ENCODE peak calls at places on chromosomes 6 and 20, in eight cellular contexts. One of them, this sample, is unnamed.

GRCh38 chr20:33653900-33654596 is 8.1 kb upstream of the C20orf144 start:
- DNase-seq in tibial nerve: no peak
- DNase-seq in choroid plexus epithelial cell: no peak
- DNase-seq in bronchial epithelial cell: no peak
- DNase-seq in NT2/D1: no peak
- DNase-seq in lower leg skin: peak; percentile 90
- DNase-seq in heart right ventricle: no peak
- DNase-seq in A549: no peak
- DNase-seq in this sample: no peak

GRCh38 chr6:155186052-155186658 is 77.7 kb upstream of the CLDN20 start:
- DNase-seq in lower leg skin: no peak
- DNase-seq in A549: no peak
- DNase-seq in NT2/D1: no peak
- DNase-seq in heart right ventricle: no peak
- DNase-seq in tibial nerve: no peak
- DNase-seq in choroid plexus epithelial cell: no peak
- DNase-seq in bronchial epithelial cell: peak; percentile 10
- DNase-seq in this sample: no peak

GRCh38 chr6:36787210-36787609 is 52.0 kb downstream of the CPNE5 start:
- DNase-seq in tibial nerve: no peak
- DNase-seq in lower leg skin: no peak
- DNase-seq in choroid plexus epithelial cell: no peak
- DNase-seq in NT2/D1: no peak
- DNase-seq in bronchial epithelial cell: no peak
- DNase-seq in heart right ventricle: no peak
- DNase-seq in A549: no peak
- DNase-seq in this sample: no peak

GRCh38 chr6:108902389-108902792 is 54.2 kb downstream of the ARMC2 start:
- DNase-seq in lower leg skin: no peak
- DNase-seq in tibial nerve: no peak
- DNase-seq in A549: no peak
- DNase-seq in choroid plexus epithelial cell: peak; percentile 33
- DNase-seq in bronchial epithelial cell: peak; percentile 29
- DNase-seq in NT2/D1: no peak
- DNase-seq in heart right ventricle: no peak
- DNase-seq in this sample: no peak

GRCh38 chr20:5316188-5317158 is at the start of gene PROKR2:
- DNase-seq in bronchial epithelial cell: no peak
- DNase-seq in tibial nerve: no peak
- DNase-seq in NT2/D1: peak; percentile 59
- DNase-seq in choroid plexus epithelial cell: no peak
- DNase-seq in lower leg skin: no peak
- DNase-seq in heart right ventricle: no peak
- DNase-seq in A549: no peak
- DNase-seq in this sample: no peak

GRCh38 chr20:20781029-20781428 is 68.6 kb upstream of the RALGAPA2 start:
- DNase-seq in bronchial epithelial cell: no peak
- DNase-seq in tibial nerve: no peak
- DNase-seq in heart right ventricle: no peak
- DNase-seq in NT2/D1: no peak
- DNase-seq in lower leg skin: no peak
- DNase-seq in A549: no peak
- DNase-seq in choroid plexus epithelial cell: no peak
- DNase-seq in this sample: no peak

GRCh38 chr20:36128463-36129176 is 25.9 kb upstream of the EPB41L1 start:
- DNase-seq in choroid plexus epithelial cell: peak; percentile 74
- DNase-seq in tibial nerve: peak; percentile 39
- DNase-seq in NT2/D1: no peak
- DNase-seq in heart right ventricle: no peak
- DNase-seq in bronchial epithelial cell: peak; percentile 41
- DNase-seq in A549: no peak
- DNase-seq in lower leg skin: no peak
- DNase-seq in this sample: no peak

GRCh38 chr6:161154796-161155335 is 119.0 kb downstream of the AGPAT4 start:
- DNase-seq in NT2/D1: no peak
- DNase-seq in tibial nerve: no peak
- DNase-seq in bronchial epithelial cell: no peak
- DNase-seq in choroid plexus epithelial cell: no peak
- DNase-seq in heart right ventricle: no peak
- DNase-seq in A549: no peak
- DNase-seq in lower leg skin: no peak
- DNase-seq in this sample: no peak

GRCh38 chr6:56549014-56549413 is 93.7 kb downstream of the DST start:
- DNase-seq in NT2/D1: no peak
- DNase-seq in choroid plexus epithelial cell: peak; percentile 47
- DNase-seq in heart right ventricle: no peak
- DNase-seq in tibial nerve: no peak
- DNase-seq in A549: no peak
- DNase-seq in bronchial epithelial cell: peak; percentile 21
- DNase-seq in lower leg skin: no peak
- DNase-seq in this sample: no peak

GRCh38 chr6:38155144-38155543 is 335.6 kb downstream of the ZFAND3 start:
- DNase-seq in bronchial epithelial cell: peak; percentile 32
- DNase-seq in tibial nerve: no peak
- DNase-seq in choroid plexus epithelial cell: peak; percentile 94
- DNase-seq in lower leg skin: no peak
- DNase-seq in heart right ventricle: peak; percentile 24
- DNase-seq in NT2/D1: no peak
- DNase-seq in A549: no peak
- DNase-seq in this sample: no peak

GRCh38 chr6:100381111-100381510 is 83.6 kb downstream of the SIM1 start:
- DNase-seq in bronchial epithelial cell: no peak
- DNase-seq in heart right ventricle: no peak
- DNase-seq in choroid plexus epithelial cell: peak; percentile 16
- DNase-seq in A549: no peak
- DNase-seq in tibial nerve: no peak
- DNase-seq in lower leg skin: no peak
- DNase-seq in NT2/D1: no peak
- DNase-seq in this sample: peak; percentile 31

GRCh38 chr20:12883507-12883885 is 125.3 kb upstream of the SPTLC3 start:
- DNase-seq in choroid plexus epithelial cell: no peak
- DNase-seq in NT2/D1: no peak
- DNase-seq in tibial nerve: no peak
- DNase-seq in A549: no peak
- DNase-seq in bronchial epithelial cell: no peak
- DNase-seq in lower leg skin: no peak
- DNase-seq in heart right ventricle: no peak
- DNase-seq in this sample: no peak

GRCh38 chr20:52410182-52410647 is 218.6 kb upstream of the ZFP64 start:
- DNase-seq in bronchial epithelial cell: no peak
- DNase-seq in lower leg skin: no peak
- DNase-seq in heart right ventricle: peak; percentile 7
- DNase-seq in tibial nerve: no peak
- DNase-seq in A549: no peak
- DNase-seq in choroid plexus epithelial cell: peak; percentile 79
- DNase-seq in NT2/D1: no peak
- DNase-seq in this sample: peak; percentile 28
- H3K4me3 ChIP-seq in bronchial epithelial cell: no peak overlapping the region
- H3K4me3 ChIP-seq in lower leg skin: no peak overlapping the region
- H3K4me3 ChIP-seq in heart right ventricle: no peak overlapping the region
- H3K4me3 ChIP-seq in tibial nerve: no peak overlapping the region
- H3K4me3 ChIP-seq in A549: no peak overlapping the region
- H3K4me3 ChIP-seq in choroid plexus epithelial cell: no peak overlapping the region
- H3K4me3 ChIP-seq in NT2/D1: no peak overlapping the region
- H3K4me3 ChIP-seq in this sample: no peak overlapping the region

GRCh38 chr6:24931296-24931695 is 4.5 kb downstream of the RIPOR2 start:
- DNase-seq in NT2/D1: no peak
- DNase-seq in A549: no peak
- DNase-seq in tibial nerve: no peak
- DNase-seq in heart right ventricle: peak; percentile 31
- DNase-seq in choroid plexus epithelial cell: peak; percentile 29
- DNase-seq in lower leg skin: no peak
- DNase-seq in bronchial epithelial cell: no peak
- DNase-seq in this sample: no peak

GRCh38 chr6:24931752-24932691 is 3.7 kb downstream of the RIPOR2 start:
- DNase-seq in A549: no peak
- DNase-seq in lower leg skin: no peak
- DNase-seq in heart right ventricle: no peak
- DNase-seq in choroid plexus epithelial cell: peak; percentile 79
- DNase-seq in bronchial epithelial cell: peak; percentile 54
- DNase-seq in tibial nerve: no peak
- DNase-seq in NT2/D1: no peak
- DNase-seq in this sample: no peak

GRCh38 chr6:24933266-24933665 is 2.5 kb downstream of the RIPOR2 start:
- DNase-seq in tibial nerve: no peak
- DNase-seq in NT2/D1: no peak
- DNase-seq in bronchial epithelial cell: no peak
- DNase-seq in lower leg skin: no peak
- DNase-seq in heart right ventricle: no peak
- DNase-seq in choroid plexus epithelial cell: no peak
- DNase-seq in A549: no peak
- DNase-seq in this sample: no peak

GRCh38 chr6:24933868-24934401 is 1.8 kb downstream of the RIPOR2 start:
- DNase-seq in tibial nerve: no peak
- DNase-seq in choroid plexus epithelial cell: peak; percentile 28
- DNase-seq in NT2/D1: peak; percentile 49
- DNase-seq in lower leg skin: no peak
- DNase-seq in A549: peak; percentile 12
- DNase-seq in bronchial epithelial cell: peak; percentile 30
- DNase-seq in heart right ventricle: no peak
- DNase-seq in this sample: no peak

DNA sequence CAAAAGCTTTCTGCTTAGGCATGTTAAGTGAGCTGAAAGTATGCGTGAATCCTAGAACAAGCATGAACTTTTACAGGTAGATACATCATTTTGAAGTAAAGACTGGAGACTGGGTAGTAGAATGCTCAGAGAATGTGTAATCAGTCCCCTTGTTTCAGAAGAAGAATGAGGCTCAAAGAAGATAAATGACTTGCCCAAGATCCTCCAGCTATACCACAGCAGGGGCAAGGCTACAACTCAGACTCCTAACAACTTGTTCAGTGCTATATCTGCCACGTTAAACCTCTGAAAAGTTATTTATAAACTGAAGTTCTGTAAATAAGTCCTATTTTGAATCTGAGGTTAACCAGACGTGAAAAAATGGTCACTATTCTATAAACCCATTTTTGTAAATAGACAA is 2.9 kb downstream of the RIPOR2 start:
- DNase-seq in tibial nerve: no peak
- DNase-seq in lower leg skin: no peak
- DNase-seq in choroid plexus epithelial cell: no peak
- DNase-seq in heart right ventricle: no peak
- DNase-seq in NT2/D1: no peak
- DNase-seq in bronchial epithelial cell: peak; percentile 41
- DNase-seq in A549: no peak
- DNase-seq in this sample: no peak
- H3K4me3 ChIP-seq in tibial nerve: peak overlapping the region; percentile 44
- H3K4me3 ChIP-seq in lower leg skin: no peak overlapping the region
- H3K4me3 ChIP-seq in choroid plexus epithelial cell: no peak overlapping the region
- H3K4me3 ChIP-seq in heart right ventricle: no peak overlapping the region
- H3K4me3 ChIP-seq in NT2/D1: no peak overlapping the region
- H3K4me3 ChIP-seq in bronchial epithelial cell: no peak overlapping the region
- H3K4me3 ChIP-seq in A549: no peak overlapping the region
- H3K4me3 ChIP-seq in this sample: no peak overlapping the region

DNA sequence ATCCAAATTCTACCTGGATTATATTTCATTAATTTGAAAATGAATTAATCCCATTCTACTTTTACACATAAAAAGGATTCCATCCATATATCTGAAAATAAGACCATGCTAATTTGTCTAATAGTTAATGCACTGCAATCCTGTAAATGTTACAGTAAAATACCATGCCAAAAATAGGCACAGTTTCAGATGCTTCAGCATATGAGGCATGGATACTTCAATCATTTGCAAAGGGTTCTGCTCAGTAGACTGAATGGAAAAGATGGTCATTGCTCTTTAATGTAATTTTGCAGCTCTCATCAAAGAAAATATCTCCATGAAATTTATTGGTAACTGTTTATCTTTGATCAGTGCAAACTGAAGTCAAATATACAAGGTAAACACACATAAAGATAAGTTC is 996.5 kb upstream of the CITED2 start:
- DNase-seq in A549: no peak
- DNase-seq in bronchial epithelial cell: no peak
- DNase-seq in heart right ventricle: no peak
- DNase-seq in choroid plexus epithelial cell: no peak
- DNase-seq in tibial nerve: no peak
- DNase-seq in lower leg skin: no peak
- DNase-seq in NT2/D1: no peak
- DNase-seq in this sample: no peak
- H3K4me3 ChIP-seq in A549: no peak overlapping the region
- H3K4me3 ChIP-seq in bronchial epithelial cell: no peak overlapping the region
- H3K4me3 ChIP-seq in heart right ventricle: no peak overlapping the region
- H3K4me3 ChIP-seq in choroid plexus epithelial cell: no peak overlapping the region
- H3K4me3 ChIP-seq in tibial nerve: no peak overlapping the region
- H3K4me3 ChIP-seq in lower leg skin: no peak overlapping the region
- H3K4me3 ChIP-seq in NT2/D1: no peak overlapping the region
- H3K4me3 ChIP-seq in this sample: no peak overlapping the region

GRCh38 chr20:44586986-44587980 is 4.9 kb downstream of the PKIG start:
- DNase-seq in bronchial epithelial cell: no peak
- DNase-seq in lower leg skin: no peak
- DNase-seq in NT2/D1: no peak
- DNase-seq in choroid plexus epithelial cell: peak; percentile 48
- DNase-seq in heart right ventricle: no peak
- DNase-seq in tibial nerve: no peak
- DNase-seq in A549: no peak
- DNase-seq in this sample: no peak
- H3K4me3 ChIP-seq in bronchial epithelial cell: no peak overlapping the region
- H3K4me3 ChIP-seq in lower leg skin: no peak overlapping the region
- H3K4me3 ChIP-seq in NT2/D1: no peak overlapping the region
- H3K4me3 ChIP-seq in choroid plexus epithelial cell: no peak overlapping the region
- H3K4me3 ChIP-seq in heart right ventricle: peak overlapping the region; percentile 63
- H3K4me3 ChIP-seq in tibial nerve: no peak overlapping the region
- H3K4me3 ChIP-seq in A549: no peak overlapping the region
- H3K4me3 ChIP-seq in this sample: no peak overlapping the region

GRCh38 chr20:60255426-60255825 is 297.2 kb downstream of the CDH26 start:
- DNase-seq in NT2/D1: no peak
- DNase-seq in lower leg skin: peak; percentile 66
- DNase-seq in A549: no peak
- DNase-seq in bronchial epithelial cell: no peak
- DNase-seq in choroid plexus epithelial cell: no peak
- DNase-seq in heart right ventricle: no peak
- DNase-seq in tibial nerve: no peak
- DNase-seq in this sample: no peak
- H3K4me3 ChIP-seq in NT2/D1: no peak overlapping the region
- H3K4me3 ChIP-seq in lower leg skin: no peak overlapping the region
- H3K4me3 ChIP-seq in A549: no peak overlapping the region
- H3K4me3 ChIP-seq in bronchial epithelial cell: no peak overlapping the region
- H3K4me3 ChIP-seq in choroid plexus epithelial cell: no peak overlapping the region
- H3K4me3 ChIP-seq in heart right ventricle: no peak overlapping the region
- H3K4me3 ChIP-seq in tibial nerve: no peak overlapping the region
- H3K4me3 ChIP-seq in this sample: no peak overlapping the region

GRCh38 chr20:63467294-63468083 is 5.0 kb downstream of the KCNQ2 start:
- DNase-seq in choroid plexus epithelial cell: no peak
- DNase-seq in lower leg skin: no peak
- DNase-seq in tibial nerve: no peak
- DNase-seq in NT2/D1: no peak
- DNase-seq in heart right ventricle: no peak
- DNase-seq in A549: no peak
- DNase-seq in bronchial epithelial cell: no peak
- DNase-seq in this sample: no peak
- H3K4me3 ChIP-seq in choroid plexus epithelial cell: no peak overlapping the region
- H3K4me3 ChIP-seq in lower leg skin: no peak overlapping the region
- H3K4me3 ChIP-seq in tibial nerve: no peak overlapping the region
- H3K4me3 ChIP-seq in NT2/D1: no peak overlapping the region
- H3K4me3 ChIP-seq in heart right ventricle: no peak overlapping the region
- H3K4me3 ChIP-seq in A549: no peak overlapping the region
- H3K4me3 ChIP-seq in bronchial epithelial cell: no peak overlapping the region
- H3K4me3 ChIP-seq in this sample: no peak overlapping the region